ENCODE peak calls at places on chromosomes 13 and 19, in six cellular contexts. One of them, this sample, is unnamed.

GRCh38 chr19:18865973-18866799 is 29.8 kb downstream of the CERS1 start:
- DNase-seq in pancreas: peak; percentile 60
- DNase-seq in psoas muscle: peak; percentile 80
- DNase-seq in CD8-positive, alpha-beta T cell: peak; percentile 57
- DNase-seq in endothelial cell of umbilical vein: peak; percentile 60
- DNase-seq in CD8-positive, alpha-beta memory T cell: peak; percentile 59
- DNase-seq in this sample: no peak

GRCh38 chr19:3370214-3370720 is 3.9 kb downstream of the NFIC start:
- DNase-seq in pancreas: no peak
- DNase-seq in psoas muscle: peak; percentile 65
- DNase-seq in endothelial cell of umbilical vein: no peak
- DNase-seq in CD8-positive, alpha-beta memory T cell: no peak
- DNase-seq in CD8-positive, alpha-beta T cell: no peak
- DNase-seq in this sample: no peak

GRCh38 chr13:46132109-46132508 is 27.3 kb upstream of the CPB2 start:
- DNase-seq in pancreas: no peak
- DNase-seq in psoas muscle: no peak
- DNase-seq in CD8-positive, alpha-beta memory T cell: no peak
- DNase-seq in CD8-positive, alpha-beta T cell: no peak
- DNase-seq in endothelial cell of umbilical vein: no peak
- DNase-seq in this sample: no peak

GRCh38 chr13:113045214-113046007 is 60.2 kb upstream of the F7 start:
- DNase-seq in pancreas: peak; percentile 43
- DNase-seq in endothelial cell of umbilical vein: no peak
- DNase-seq in CD8-positive, alpha-beta T cell: no peak
- DNase-seq in CD8-positive, alpha-beta memory T cell: no peak
- DNase-seq in psoas muscle: no peak
- DNase-seq in this sample: no peak

GRCh38 chr19:19642506-19643157 is 825 bp downstream of the GMIP start:
- DNase-seq in endothelial cell of umbilical vein: peak; percentile 16
- DNase-seq in pancreas: no peak
- DNase-seq in CD8-positive, alpha-beta T cell: peak; percentile 57
- DNase-seq in psoas muscle: no peak
- DNase-seq in CD8-positive, alpha-beta memory T cell: peak; percentile 27
- DNase-seq in this sample: no peak

GRCh38 chr19:49064768-49065611 is at the start of gene NTF4:
- DNase-seq in CD8-positive, alpha-beta T cell: no peak
- DNase-seq in psoas muscle: peak; percentile 56
- DNase-seq in pancreas: peak; percentile 71
- DNase-seq in CD8-positive, alpha-beta memory T cell: no peak
- DNase-seq in endothelial cell of umbilical vein: no peak
- DNase-seq in this sample: no peak

GRCh38 chr13:51370116-51370515 is 30.6 kb downstream of the SERPINE3 start:
- DNase-seq in pancreas: no peak
- DNase-seq in CD8-positive, alpha-beta T cell: no peak
- DNase-seq in CD8-positive, alpha-beta memory T cell: no peak
- DNase-seq in psoas muscle: no peak
- DNase-seq in endothelial cell of umbilical vein: no peak
- DNase-seq in this sample: no peak

GRCh38 chr19:3365447-3366103 is 808 bp upstream of the NFIC start:
- DNase-seq in CD8-positive, alpha-beta memory T cell: no peak
- DNase-seq in psoas muscle: peak; percentile 86
- DNase-seq in CD8-positive, alpha-beta T cell: no peak
- DNase-seq in endothelial cell of umbilical vein: no peak
- DNase-seq in pancreas: peak; percentile 84
- DNase-seq in this sample: peak; percentile 57

GRCh38 chr13:81683526-81683925 is 1342.6 kb upstream of the SPRY2 start:
- DNase-seq in CD8-positive, alpha-beta memory T cell: no peak
- DNase-seq in CD8-positive, alpha-beta T cell: no peak
- DNase-seq in endothelial cell of umbilical vein: no peak
- DNase-seq in psoas muscle: no peak
- DNase-seq in pancreas: no peak
- DNase-seq in this sample: no peak

GRCh38 chr13:99471231-99472202 is 29.8 kb upstream of the TM9SF2 start:
- DNase-seq in endothelial cell of umbilical vein: peak; percentile 55
- DNase-seq in CD8-positive, alpha-beta memory T cell: no peak
- DNase-seq in pancreas: no peak
- DNase-seq in psoas muscle: no peak
- DNase-seq in CD8-positive, alpha-beta T cell: no peak
- DNase-seq in this sample: no peak

GRCh38 chr13:111388851-111389500 is 68.5 kb downstream of the TEX29 start:
- DNase-seq in psoas muscle: no peak
- DNase-seq in CD8-positive, alpha-beta memory T cell: no peak
- DNase-seq in pancreas: no peak
- DNase-seq in CD8-positive, alpha-beta T cell: peak; percentile 35
- DNase-seq in endothelial cell of umbilical vein: no peak
- DNase-seq in this sample: no peak

GRCh38 chr13:31374682-31375081 is 174.9 kb downstream of the B3GLCT start:
- DNase-seq in CD8-positive, alpha-beta memory T cell: no peak
- DNase-seq in CD8-positive, alpha-beta T cell: no peak
- DNase-seq in endothelial cell of umbilical vein: no peak
- DNase-seq in psoas muscle: no peak
- DNase-seq in pancreas: no peak
- DNase-seq in this sample: no peak

GRCh38 chr19:21109116-21109515 is 27.1 kb downstream of the ZNF714 start:
- DNase-seq in CD8-positive, alpha-beta T cell: no peak
- DNase-seq in psoas muscle: no peak
- DNase-seq in CD8-positive, alpha-beta memory T cell: no peak
- DNase-seq in pancreas: no peak
- DNase-seq in endothelial cell of umbilical vein: no peak
- DNase-seq in this sample: peak; percentile 51

GRCh38 chr13:80196756-80197155 is 144.2 kb downstream of the SPRY2 start:
- DNase-seq in CD8-positive, alpha-beta memory T cell: no peak
- DNase-seq in psoas muscle: no peak
- DNase-seq in pancreas: no peak
- DNase-seq in endothelial cell of umbilical vein: no peak
- DNase-seq in CD8-positive, alpha-beta T cell: no peak
- DNase-seq in this sample: no peak

GRCh38 chr19:17777840-17778620 is 16.9 kb upstream of the B3GNT3 start:
- DNase-seq in endothelial cell of umbilical vein: peak; percentile 44
- DNase-seq in pancreas: no peak
- DNase-seq in psoas muscle: peak; percentile 73
- DNase-seq in CD8-positive, alpha-beta T cell: no peak
- DNase-seq in CD8-positive, alpha-beta memory T cell: no peak
- DNase-seq in this sample: no peak

GRCh38 chr13:113143466-113144254 is 14.8 kb upstream of the PROZ start:
- DNase-seq in CD8-positive, alpha-beta T cell: no peak
- DNase-seq in pancreas: no peak
- DNase-seq in psoas muscle: no peak
- DNase-seq in endothelial cell of umbilical vein: no peak
- DNase-seq in CD8-positive, alpha-beta memory T cell: no peak
- DNase-seq in this sample: no peak

GRCh38 chr19:10604460-10604980 is 17.4 kb upstream of the AP1M2 start:
- DNase-seq in pancreas: no peak
- DNase-seq in endothelial cell of umbilical vein: peak; percentile 53
- DNase-seq in CD8-positive, alpha-beta T cell: no peak
- DNase-seq in CD8-positive, alpha-beta memory T cell: no peak
- DNase-seq in psoas muscle: peak; percentile 57
- DNase-seq in this sample: no peak

GRCh38 chr13:33634526-33635111 is 183.3 kb upstream of the RFC3 start:
- DNase-seq in CD8-positive, alpha-beta T cell: no peak
- DNase-seq in psoas muscle: peak; percentile 45
- DNase-seq in pancreas: no peak
- DNase-seq in CD8-positive, alpha-beta memory T cell: no peak
- DNase-seq in endothelial cell of umbilical vein: no peak
- DNase-seq in this sample: peak; percentile 26

GRCh38 chr19:35542209-35542608 is 3.2 kb upstream of the TMEM147 start:
- DNase-seq in psoas muscle: no peak
- DNase-seq in CD8-positive, alpha-beta memory T cell: no peak
- DNase-seq in pancreas: no peak
- DNase-seq in endothelial cell of umbilical vein: no peak
- DNase-seq in CD8-positive, alpha-beta T cell: no peak
- DNase-seq in this sample: no peak

GRCh38 chr13:79108914-79109643 is 297.0 kb downstream of the RBM26 start:
- DNase-seq in endothelial cell of umbilical vein: no peak
- DNase-seq in psoas muscle: no peak
- DNase-seq in pancreas: no peak
- DNase-seq in CD8-positive, alpha-beta T cell: no peak
- DNase-seq in CD8-positive, alpha-beta memory T cell: no peak
- DNase-seq in this sample: no peak

GRCh38 chr13:109784590-109785140 is 1.7 kb downstream of the IRS2 start:
- DNase-seq in CD8-positive, alpha-beta memory T cell: peak; percentile 34
- DNase-seq in CD8-positive, alpha-beta T cell: peak; percentile 48
- DNase-seq in endothelial cell of umbilical vein: peak; percentile 51
- DNase-seq in pancreas: peak; percentile 87
- DNase-seq in psoas muscle: peak; percentile 89
- DNase-seq in this sample: peak; percentile 40

GRCh38 chr13:21884299-21884878 is 213.5 kb downstream of the FGF9 start:
- DNase-seq in pancreas: no peak
- DNase-seq in endothelial cell of umbilical vein: no peak
- DNase-seq in CD8-positive, alpha-beta memory T cell: no peak
- DNase-seq in psoas muscle: no peak
- DNase-seq in CD8-positive, alpha-beta T cell: no peak
- DNase-seq in this sample: no peak

GRCh38 chr19:2702170-2703076 is at the start of gene GNG7:
- DNase-seq in CD8-positive, alpha-beta memory T cell: peak; percentile 92
- DNase-seq in CD8-positive, alpha-beta T cell: peak; percentile 94
- DNase-seq in pancreas: peak; percentile 97
- DNase-seq in endothelial cell of umbilical vein: peak; percentile 68
- DNase-seq in psoas muscle: peak; percentile 94
- DNase-seq in this sample: peak; percentile 18

GRCh38 chr13:109610517-109610916 is 175.9 kb downstream of the IRS2 start:
- DNase-seq in CD8-positive, alpha-beta T cell: peak; percentile 51
- DNase-seq in psoas muscle: peak; percentile 62
- DNase-seq in pancreas: peak; percentile 41
- DNase-seq in endothelial cell of umbilical vein: no peak
- DNase-seq in CD8-positive, alpha-beta memory T cell: peak; percentile 3
- DNase-seq in this sample: no peak

GRCh38 chr13:31945202-31945978 is 86.2 kb upstream of the FRY start:
- DNase-seq in endothelial cell of umbilical vein: no peak
- DNase-seq in psoas muscle: peak; percentile 84
- DNase-seq in CD8-positive, alpha-beta T cell: no peak
- DNase-seq in pancreas: peak; percentile 79
- DNase-seq in CD8-positive, alpha-beta memory T cell: no peak
- DNase-seq in this sample: peak; percentile 65

GRCh38 chr13:98541701-98542203 is 35.2 kb downstream of the STK24 start:
- DNase-seq in endothelial cell of umbilical vein: peak; percentile 58
- DNase-seq in pancreas: no peak
- DNase-seq in psoas muscle: no peak
- DNase-seq in CD8-positive, alpha-beta T cell: no peak
- DNase-seq in CD8-positive, alpha-beta memory T cell: no peak
- DNase-seq in this sample: no peak

GRCh38 chr19:30102239-30102638 is 160.2 kb downstream of the URI1 start:
- DNase-seq in pancreas: no peak
- DNase-seq in psoas muscle: peak; percentile 3
- DNase-seq in CD8-positive, alpha-beta memory T cell: no peak
- DNase-seq in CD8-positive, alpha-beta T cell: no peak
- DNase-seq in endothelial cell of umbilical vein: no peak
- DNase-seq in this sample: no peak

GRCh38 chr19:40799558-40800338 is 757 bp downstream of the EGLN2 start:
- DNase-seq in endothelial cell of umbilical vein: peak; percentile 64
- DNase-seq in psoas muscle: peak; percentile 76
- DNase-seq in CD8-positive, alpha-beta T cell: no peak
- DNase-seq in pancreas: peak; percentile 87
- DNase-seq in CD8-positive, alpha-beta memory T cell: no peak
- DNase-seq in this sample: no peak

GRCh38 chr19:11152318-11153062 is 3.1 kb downstream of the SPC24 start:
- DNase-seq in endothelial cell of umbilical vein: peak; percentile 67
- DNase-seq in psoas muscle: peak; percentile 90
- DNase-seq in CD8-positive, alpha-beta T cell: no peak
- DNase-seq in CD8-positive, alpha-beta memory T cell: no peak
- DNase-seq in pancreas: peak; percentile 82
- DNase-seq in this sample: peak; percentile 52

DNA sequence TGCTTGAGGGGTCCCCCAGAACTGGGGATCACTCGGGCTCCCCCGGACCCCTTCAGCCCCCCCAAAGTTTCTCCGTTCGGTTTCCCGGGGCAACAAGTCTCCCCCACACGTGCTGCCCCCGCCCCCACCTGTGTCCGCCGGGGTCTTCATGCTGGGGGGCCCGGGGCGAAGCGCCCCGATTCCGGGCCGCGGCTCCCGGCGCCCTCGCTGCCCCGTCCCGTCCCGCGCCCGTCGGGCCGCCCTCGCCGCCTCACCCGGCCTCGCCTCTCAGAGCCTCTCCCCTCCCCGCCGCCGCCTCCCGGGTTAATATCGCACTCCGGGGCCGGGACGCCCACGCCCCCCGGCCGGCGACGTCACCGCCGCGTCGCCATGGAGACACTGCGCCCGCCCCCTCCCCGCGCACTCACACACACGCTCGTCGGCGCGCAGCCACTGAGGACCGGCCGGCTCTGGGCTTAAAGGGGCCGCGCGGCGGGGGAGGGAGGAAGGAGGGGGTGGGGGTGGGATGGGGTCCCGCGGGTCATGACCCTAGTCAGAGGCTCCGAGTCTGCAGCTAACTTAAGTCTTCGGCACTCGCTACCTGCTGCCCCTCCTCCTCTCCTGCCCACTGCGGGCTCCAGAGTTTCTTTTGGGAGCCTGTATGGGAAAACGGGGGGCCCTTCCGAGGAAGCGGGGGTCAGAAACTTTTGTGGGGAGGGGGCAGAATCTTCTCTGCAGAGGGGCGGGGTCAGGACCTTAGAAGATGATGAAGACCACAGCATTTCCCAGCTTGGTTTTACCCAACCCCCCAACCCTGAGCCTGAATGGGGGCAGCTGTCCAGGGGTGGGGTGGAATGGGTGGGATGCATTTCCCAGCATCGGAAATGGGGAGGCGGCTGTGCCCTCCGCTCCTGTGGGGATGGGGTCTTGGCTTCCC is at the start of gene ERF:
- DNase-seq in CD8-positive, alpha-beta memory T cell: peak; percentile 95
- DNase-seq in CD8-positive, alpha-beta T cell: peak; percentile 93
- DNase-seq in pancreas: peak; percentile 98
- DNase-seq in psoas muscle: peak; percentile 95
- DNase-seq in endothelial cell of umbilical vein: peak; percentile 93
- DNase-seq in this sample: peak; percentile 66
- H3K27ac ChIP-seq in CD8-positive, alpha-beta memory T cell: peak within 1 kb of the TSS; percentile 96
- H3K27ac ChIP-seq in CD8-positive, alpha-beta T cell: peak within 1 kb of the TSS; percentile 97
- H3K27ac ChIP-seq in pancreas: peak within 1 kb of the TSS; percentile 92
- H3K27ac ChIP-seq in psoas muscle: peak within 1 kb of the TSS; percentile 92
- H3K27ac ChIP-seq in endothelial cell of umbilical vein: peak within 1 kb of the TSS; percentile 79
- H3K27ac ChIP-seq in this sample: peak within 1 kb of the TSS; percentile 89

GRCh38 chr13:59671853-59672252 is 491.9 kb downstream of the DIAPH3 start:
- DNase-seq in psoas muscle: no peak
- DNase-seq in CD8-positive, alpha-beta memory T cell: no peak
- DNase-seq in CD8-positive, alpha-beta T cell: no peak
- DNase-seq in endothelial cell of umbilical vein: peak; percentile 62
- DNase-seq in pancreas: no peak
- DNase-seq in this sample: no peak
- H3K27ac ChIP-seq in psoas muscle: no peak overlapping the region
- H3K27ac ChIP-seq in CD8-positive, alpha-beta memory T cell: no peak overlapping the region
- H3K27ac ChIP-seq in CD8-positive, alpha-beta T cell: no peak overlapping the region
- H3K27ac ChIP-seq in endothelial cell of umbilical vein: no peak overlapping the region
- H3K27ac ChIP-seq in pancreas: no peak overlapping the region
- H3K27ac ChIP-seq in this sample: no peak overlapping the region

GRCh38 chr13:60094385-60095088 is 69.2 kb downstream of the DIAPH3 start:
- DNase-seq in CD8-positive, alpha-beta T cell: no peak
- DNase-seq in endothelial cell of umbilical vein: no peak
- DNase-seq in pancreas: no peak
- DNase-seq in CD8-positive, alpha-beta memory T cell: no peak
- DNase-seq in psoas muscle: no peak
- DNase-seq in this sample: no peak
- H3K27ac ChIP-seq in CD8-positive, alpha-beta T cell: no peak overlapping the region
- H3K27ac ChIP-seq in endothelial cell of umbilical vein: no peak overlapping the region
- H3K27ac ChIP-seq in pancreas: no peak overlapping the region
- H3K27ac ChIP-seq in CD8-positive, alpha-beta memory T cell: no peak overlapping the region
- H3K27ac ChIP-seq in psoas muscle: no peak overlapping the region
- H3K27ac ChIP-seq in this sample: no peak overlapping the region

GRCh38 chr13:103638706-103639105 is 572.5 kb upstream of the SLC10A2 start:
- DNase-seq in psoas muscle: no peak
- DNase-seq in CD8-positive, alpha-beta T cell: no peak
- DNase-seq in CD8-positive, alpha-beta memory T cell: no peak
- DNase-seq in endothelial cell of umbilical vein: no peak
- DNase-seq in pancreas: no peak
- DNase-seq in this sample: no peak
- H3K27ac ChIP-seq in psoas muscle: no peak overlapping the region
- H3K27ac ChIP-seq in CD8-positive, alpha-beta T cell: no peak overlapping the region
- H3K27ac ChIP-seq in CD8-positive, alpha-beta memory T cell: no peak overlapping the region
- H3K27ac ChIP-seq in endothelial cell of umbilical vein: no peak overlapping the region
- H3K27ac ChIP-seq in pancreas: no peak overlapping the region
- H3K27ac ChIP-seq in this sample: no peak overlapping the region

GRCh38 chr19:9075064-9075964 is 11.5 kb upstream of the OR1M1 start:
- DNase-seq in CD8-positive, alpha-beta memory T cell: no peak
- DNase-seq in pancreas: peak; percentile 71
- DNase-seq in psoas muscle: peak; percentile 51
- DNase-seq in endothelial cell of umbilical vein: peak; percentile 94
- DNase-seq in CD8-positive, alpha-beta T cell: no peak
- DNase-seq in this sample: peak; percentile 99
- H3K27ac ChIP-seq in CD8-positive, alpha-beta memory T cell: no peak overlapping the region
- H3K27ac ChIP-seq in pancreas: peak overlapping the region; percentile 41
- H3K27ac ChIP-seq in psoas muscle: no peak overlapping the region
- H3K27ac ChIP-seq in endothelial cell of umbilical vein: peak overlapping the region; percentile 29
- H3K27ac ChIP-seq in CD8-positive, alpha-beta T cell: no peak overlapping the region
- H3K27ac ChIP-seq in this sample: peak overlapping the region; percentile 57